ENCODE peak calls at places on chromosomes 1 and 21, in six cellular contexts. One of them, this sample, is unnamed.

GRCh38 chr1:82565546-82565945 is 764.8 kb downstream of the ADGRL2 start:
- DNase-seq in mesenchymal stem cell: no peak
- DNase-seq in neuronal stem cell: no peak
- DNase-seq in IMR-90: peak
- DNase-seq in trophoblast cell: no peak
- DNase-seq in mesendoderm: no peak
- DNase-seq in this sample: no peak

GRCh38 chr1:90964444-90965035 is 57.3 kb downstream of the ZNF644 start:
- DNase-seq in mesenchymal stem cell: peak
- DNase-seq in neuronal stem cell: no peak
- DNase-seq in IMR-90: peak
- DNase-seq in trophoblast cell: peak
- DNase-seq in mesendoderm: peak
- DNase-seq in this sample: no peak

GRCh38 chr1:169202836-169203235 is 96.3 kb downstream of the ATP1B1 start:
- DNase-seq in mesenchymal stem cell: no peak
- DNase-seq in neuronal stem cell: no peak
- DNase-seq in IMR-90: no peak
- DNase-seq in trophoblast cell: peak
- DNase-seq in mesendoderm: no peak
- DNase-seq in this sample: no peak

GRCh38 chr21:44714905-44715304 is 3.5 kb upstream of the TSPEAR start:
- DNase-seq in mesenchymal stem cell: no peak
- DNase-seq in neuronal stem cell: no peak
- DNase-seq in IMR-90: no peak
- DNase-seq in trophoblast cell: no peak
- DNase-seq in mesendoderm: no peak
- DNase-seq in this sample: no peak

GRCh38 chr1:80417651-80418050 is 1383.1 kb upstream of the ADGRL2 start:
- DNase-seq in mesenchymal stem cell: no peak
- DNase-seq in neuronal stem cell: no peak
- DNase-seq in IMR-90: peak
- DNase-seq in trophoblast cell: peak
- DNase-seq in mesendoderm: peak
- DNase-seq in this sample: no peak

GRCh38 chr1:235304549-235305451 is 23.2 kb downstream of the ARID4B start:
- DNase-seq in mesenchymal stem cell: peak
- DNase-seq in neuronal stem cell: no peak
- DNase-seq in IMR-90: peak
- DNase-seq in trophoblast cell: peak
- DNase-seq in mesendoderm: peak
- DNase-seq in this sample: no peak

GRCh38 chr1:11738096-11738495 is 2.2 kb downstream of the AGTRAP start:
- DNase-seq in mesenchymal stem cell: no peak
- DNase-seq in neuronal stem cell: no peak
- DNase-seq in IMR-90: no peak
- DNase-seq in trophoblast cell: no peak
- DNase-seq in mesendoderm: no peak
- DNase-seq in this sample: no peak

GRCh38 chr1:24321712-24322635 is 2.8 kb downstream of the GRHL3 start:
- DNase-seq in mesenchymal stem cell: peak
- DNase-seq in neuronal stem cell: peak
- DNase-seq in IMR-90: peak
- DNase-seq in trophoblast cell: peak
- DNase-seq in mesendoderm: peak
- DNase-seq in this sample: peak

GRCh38 chr1:207073906-207074820 is 14.5 kb upstream of the C4BPB start:
- DNase-seq in mesenchymal stem cell: no peak
- DNase-seq in neuronal stem cell: no peak
- DNase-seq in IMR-90: peak
- DNase-seq in trophoblast cell: peak
- DNase-seq in mesendoderm: no peak
- DNase-seq in this sample: no peak

GRCh38 chr1:194341587-194341986 is 1155.2 kb upstream of the B3GALT2 start:
- DNase-seq in mesenchymal stem cell: no peak
- DNase-seq in neuronal stem cell: no peak
- DNase-seq in IMR-90: peak
- DNase-seq in trophoblast cell: no peak
- DNase-seq in mesendoderm: no peak
- DNase-seq in this sample: no peak

GRCh38 chr21:38958940-38959685 is 153.4 kb downstream of the ETS2 start:
- DNase-seq in mesenchymal stem cell: peak
- DNase-seq in neuronal stem cell: no peak
- DNase-seq in IMR-90: peak
- DNase-seq in trophoblast cell: peak
- DNase-seq in mesendoderm: no peak
- DNase-seq in this sample: no peak

GRCh38 chr1:111006556-111006955 is 42.8 kb upstream of the LRIF1 start:
- DNase-seq in mesenchymal stem cell: no peak
- DNase-seq in neuronal stem cell: no peak
- DNase-seq in IMR-90: no peak
- DNase-seq in trophoblast cell: peak
- DNase-seq in mesendoderm: no peak
- DNase-seq in this sample: no peak

GRCh38 chr1:7218210-7218832 is 433.1 kb downstream of the CAMTA1 start:
- DNase-seq in mesenchymal stem cell: peak
- DNase-seq in neuronal stem cell: peak
- DNase-seq in IMR-90: peak
- DNase-seq in trophoblast cell: peak
- DNase-seq in mesendoderm: peak
- DNase-seq in this sample: peak

GRCh38 chr1:11473635-11474034 is 5.3 kb upstream of the DISP3 start:
- DNase-seq in mesenchymal stem cell: peak
- DNase-seq in neuronal stem cell: peak
- DNase-seq in IMR-90: peak
- DNase-seq in trophoblast cell: peak
- DNase-seq in mesendoderm: peak
- DNase-seq in this sample: peak

GRCh38 chr1:117044217-117044616 is 15.9 kb upstream of the TTF2 start:
- DNase-seq in mesenchymal stem cell: no peak
- DNase-seq in neuronal stem cell: no peak
- DNase-seq in IMR-90: no peak
- DNase-seq in trophoblast cell: no peak
- DNase-seq in mesendoderm: no peak
- DNase-seq in this sample: no peak

GRCh38 chr1:21622466-21623315 is 46.5 kb downstream of the RAP1GAP start:
- DNase-seq in mesenchymal stem cell: no peak
- DNase-seq in neuronal stem cell: peak
- DNase-seq in IMR-90: no peak
- DNase-seq in trophoblast cell: peak
- DNase-seq in mesendoderm: no peak
- DNase-seq in this sample: peak

GRCh38 chr1:158067651-158068050 is 74.2 kb downstream of the KIRREL1 start:
- DNase-seq in mesenchymal stem cell: peak
- DNase-seq in neuronal stem cell: no peak
- DNase-seq in IMR-90: peak
- DNase-seq in trophoblast cell: no peak
- DNase-seq in mesendoderm: peak
- DNase-seq in this sample: no peak

GRCh38 chr1:158071106-158071505 is 77.7 kb downstream of the KIRREL1 start:
- DNase-seq in mesenchymal stem cell: no peak
- DNase-seq in neuronal stem cell: no peak
- DNase-seq in IMR-90: peak
- DNase-seq in trophoblast cell: no peak
- DNase-seq in mesendoderm: no peak
- DNase-seq in this sample: no peak

GRCh38 chr1:158068918-158069317 is 75.5 kb downstream of the KIRREL1 start:
- DNase-seq in mesenchymal stem cell: no peak
- DNase-seq in neuronal stem cell: no peak
- DNase-seq in IMR-90: no peak
- DNase-seq in trophoblast cell: no peak
- DNase-seq in mesendoderm: no peak
- DNase-seq in this sample: no peak
- H4K8ac ChIP-seq in mesenchymal stem cell: no peak
- H4K8ac ChIP-seq in neuronal stem cell: no peak
- H4K8ac ChIP-seq in IMR-90: no peak
- H4K8ac ChIP-seq in trophoblast cell: no peak
- H4K8ac ChIP-seq in mesendoderm: no peak
- H4K8ac ChIP-seq in this sample: no peak

GRCh38 chr1:222798111-222798510 is 16.7 kb upstream of the DISP1 start:
- DNase-seq in mesenchymal stem cell: peak
- DNase-seq in neuronal stem cell: no peak
- DNase-seq in IMR-90: peak
- DNase-seq in trophoblast cell: peak
- DNase-seq in mesendoderm: no peak
- DNase-seq in this sample: no peak

GRCh38 chr1:222791006-222791710 is 23.7 kb upstream of the DISP1 start:
- DNase-seq in mesenchymal stem cell: no peak
- DNase-seq in neuronal stem cell: no peak
- DNase-seq in IMR-90: peak
- DNase-seq in trophoblast cell: no peak
- DNase-seq in mesendoderm: no peak
- DNase-seq in this sample: no peak

GRCh38 chr1:222792744-222793143 is 22.1 kb upstream of the DISP1 start:
- DNase-seq in mesenchymal stem cell: peak
- DNase-seq in neuronal stem cell: no peak
- DNase-seq in IMR-90: peak
- DNase-seq in trophoblast cell: peak
- DNase-seq in mesendoderm: peak
- DNase-seq in this sample: no peak

GRCh38 chr1:222798975-222799374 is 15.9 kb upstream of the DISP1 start:
- DNase-seq in mesenchymal stem cell: no peak
- DNase-seq in neuronal stem cell: no peak
- DNase-seq in IMR-90: no peak
- DNase-seq in trophoblast cell: no peak
- DNase-seq in mesendoderm: no peak
- DNase-seq in this sample: no peak

DNA sequence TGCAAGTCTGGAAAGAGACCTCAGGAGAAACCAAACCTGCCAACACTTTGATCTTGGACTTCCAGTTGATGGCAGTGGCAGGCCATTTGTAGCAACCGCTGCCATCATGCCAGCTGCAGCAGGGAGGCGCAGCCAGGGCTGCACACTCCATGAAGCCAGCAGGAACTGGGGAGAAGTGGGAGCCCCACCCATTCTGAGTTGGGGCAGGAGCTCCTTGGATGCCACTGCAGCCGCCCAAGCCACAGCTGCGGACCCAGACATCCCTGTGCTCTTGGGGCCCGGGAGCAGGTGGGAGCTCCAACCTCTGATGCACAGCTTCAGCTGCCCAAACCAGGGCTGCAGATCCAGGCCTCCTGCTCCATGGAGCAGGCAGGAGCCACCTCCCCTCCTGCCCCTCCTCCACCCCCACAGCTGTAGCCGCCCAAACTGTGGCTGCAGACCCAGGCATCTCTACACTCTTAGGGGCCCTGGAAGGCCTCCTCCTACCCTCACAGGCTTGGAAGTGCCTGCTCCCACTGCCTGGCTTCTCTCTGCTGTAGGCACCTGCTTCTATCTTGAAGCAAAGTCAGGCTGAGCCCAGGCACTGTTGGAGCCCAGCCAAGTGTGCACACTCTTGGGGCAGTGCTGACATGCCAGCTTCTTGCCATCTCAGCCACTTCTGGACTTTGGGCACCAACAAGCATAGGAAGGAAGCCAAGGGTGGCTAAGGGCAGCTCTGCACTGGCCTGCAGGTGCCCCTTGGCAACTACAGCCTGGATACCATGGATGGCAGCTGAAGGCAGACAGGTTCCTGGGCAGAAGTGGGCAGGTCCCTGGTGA is 20.0 kb upstream of the DISP1 start:
- DNase-seq in mesenchymal stem cell: no peak
- DNase-seq in neuronal stem cell: no peak
- DNase-seq in IMR-90: no peak
- DNase-seq in trophoblast cell: no peak
- DNase-seq in mesendoderm: peak
- DNase-seq in this sample: peak
- H4K8ac ChIP-seq in mesenchymal stem cell: no peak
- H4K8ac ChIP-seq in neuronal stem cell: no peak
- H4K8ac ChIP-seq in IMR-90: no peak
- H4K8ac ChIP-seq in trophoblast cell: no peak
- H4K8ac ChIP-seq in mesendoderm: no peak
- H4K8ac ChIP-seq in this sample: no peak

DNA sequence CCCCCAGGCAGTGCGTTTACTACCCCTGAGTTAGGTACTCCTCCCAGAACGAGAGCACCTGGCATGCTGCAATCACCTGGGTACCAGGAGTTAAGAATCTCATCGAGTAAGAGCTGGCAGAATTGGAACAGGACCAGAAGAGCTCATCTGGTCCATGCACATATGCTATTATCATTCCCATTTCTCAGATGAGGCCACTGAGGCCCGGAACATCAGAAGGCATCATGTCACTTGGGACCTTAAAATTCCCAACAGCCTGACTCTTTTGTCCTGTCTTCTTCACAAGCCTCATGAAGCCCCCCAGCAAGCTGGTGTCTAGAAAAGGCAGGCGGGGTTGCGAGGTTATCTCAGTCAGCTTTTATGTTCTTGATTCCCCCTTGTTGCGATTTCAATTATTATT is 13.9 kb upstream of the IFFO2 start:
- DNase-seq in mesenchymal stem cell: no peak
- DNase-seq in neuronal stem cell: no peak
- DNase-seq in IMR-90: no peak
- DNase-seq in trophoblast cell: no peak
- DNase-seq in mesendoderm: no peak
- DNase-seq in this sample: no peak
- H4K8ac ChIP-seq in mesenchymal stem cell: no peak
- H4K8ac ChIP-seq in neuronal stem cell: no peak
- H4K8ac ChIP-seq in IMR-90: no peak
- H4K8ac ChIP-seq in trophoblast cell: no peak
- H4K8ac ChIP-seq in mesendoderm: no peak
- H4K8ac ChIP-seq in this sample: no peak

GRCh38 chr1:65084068-65084467 is 63.9 kb upstream of the AK4 start:
- DNase-seq in mesenchymal stem cell: no peak
- DNase-seq in neuronal stem cell: no peak
- DNase-seq in IMR-90: no peak
- DNase-seq in trophoblast cell: no peak
- DNase-seq in mesendoderm: no peak
- DNase-seq in this sample: no peak

GRCh38 chr1:65082346-65083040 is 65.5 kb upstream of the AK4 start:
- DNase-seq in mesenchymal stem cell: no peak
- DNase-seq in neuronal stem cell: no peak
- DNase-seq in IMR-90: no peak
- DNase-seq in trophoblast cell: no peak
- DNase-seq in mesendoderm: no peak
- DNase-seq in this sample: no peak

GRCh38 chr1:65079941-65080340 is 68.1 kb upstream of the AK4 start:
- DNase-seq in mesenchymal stem cell: peak
- DNase-seq in neuronal stem cell: no peak
- DNase-seq in IMR-90: peak
- DNase-seq in trophoblast cell: no peak
- DNase-seq in mesendoderm: no peak
- DNase-seq in this sample: no peak

DNA sequence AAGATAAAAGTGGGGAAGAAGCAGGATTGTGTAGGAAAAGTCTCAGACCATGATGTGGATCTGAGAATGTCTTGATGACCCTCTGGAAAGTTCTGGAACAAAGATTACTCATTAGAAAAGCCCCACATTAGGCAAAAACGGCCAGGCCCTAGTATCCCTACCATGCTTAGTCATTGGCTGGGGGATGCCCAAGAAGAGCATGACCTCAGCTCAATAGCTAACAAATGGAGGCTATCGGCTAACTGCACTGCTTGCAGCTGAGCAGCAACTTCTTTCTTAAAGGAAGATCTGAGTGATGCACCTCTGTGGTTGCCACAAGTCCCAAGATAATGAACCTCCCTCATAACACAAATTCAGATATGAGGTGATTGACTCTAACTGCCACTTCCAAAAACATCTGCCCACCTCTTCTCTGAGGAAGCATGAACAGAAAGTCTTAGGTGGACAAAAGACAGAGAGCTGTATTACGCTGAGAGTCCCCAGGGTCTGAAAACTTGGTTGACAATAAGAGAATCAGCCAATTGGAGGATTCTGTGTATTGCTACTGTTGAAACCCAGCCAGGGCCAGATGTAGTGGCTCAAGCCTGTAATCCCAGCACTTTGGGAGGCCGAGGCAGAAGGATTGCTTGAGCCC is 64.6 kb upstream of the AK4 start:
- DNase-seq in mesenchymal stem cell: peak
- DNase-seq in neuronal stem cell: no peak
- DNase-seq in IMR-90: peak
- DNase-seq in trophoblast cell: peak
- DNase-seq in mesendoderm: peak
- DNase-seq in this sample: no peak
- H4K8ac ChIP-seq in mesenchymal stem cell: no peak
- H4K8ac ChIP-seq in neuronal stem cell: no peak
- H4K8ac ChIP-seq in IMR-90: no peak
- H4K8ac ChIP-seq in trophoblast cell: no peak
- H4K8ac ChIP-seq in mesendoderm: no peak
- H4K8ac ChIP-seq in this sample: no peak

This sample was measured in H9.